ENCODE peak calls at places on chromosomes 2 and 18, in six cellular contexts. One of them, this sample, is unnamed.

GRCh38 chr2:88092773-88093172 is 25.1 kb downstream of the SMYD1 start:
- DNase-seq in prostate gland: no peak
- DNase-seq in ascending aorta: no peak
- DNase-seq in hepatocyte: no peak
- DNase-seq in effector memory CD4-positive, alpha-beta T cell: no peak
- DNase-seq in upper lobe of left lung: no peak
- DNase-seq in this sample: no peak

GRCh38 chr2:180002198-180002597 is 4.9 kb downstream of the CWC22 start:
- DNase-seq in ascending aorta: no peak
- DNase-seq in hepatocyte: no peak
- DNase-seq in effector memory CD4-positive, alpha-beta T cell: no peak
- DNase-seq in upper lobe of left lung: no peak
- DNase-seq in prostate gland: no peak
- DNase-seq in this sample: no peak

GRCh38 chr2:225493420-225494099 is 94.0 kb downstream of the NYAP2 start:
- DNase-seq in ascending aorta: no peak
- DNase-seq in upper lobe of left lung: no peak
- DNase-seq in prostate gland: no peak
- DNase-seq in hepatocyte: no peak
- DNase-seq in effector memory CD4-positive, alpha-beta T cell: no peak
- DNase-seq in this sample: no peak

GRCh38 chr2:51505533-51505932 is 473.6 kb upstream of the NRXN1 start:
- DNase-seq in effector memory CD4-positive, alpha-beta T cell: no peak
- DNase-seq in ascending aorta: no peak
- DNase-seq in prostate gland: no peak
- DNase-seq in hepatocyte: no peak
- DNase-seq in upper lobe of left lung: no peak
- DNase-seq in this sample: no peak

GRCh38 chr2:195706161-195706900 is 49.3 kb downstream of the SLC39A10 start:
- DNase-seq in hepatocyte: no peak
- DNase-seq in prostate gland: no peak
- DNase-seq in upper lobe of left lung: no peak
- DNase-seq in ascending aorta: no peak
- DNase-seq in effector memory CD4-positive, alpha-beta T cell: no peak
- DNase-seq in this sample: no peak

GRCh38 chr2:65429799-65430514 is 2.4 kb downstream of the SPRED2 start:
- DNase-seq in hepatocyte: peak; percentile 32
- DNase-seq in ascending aorta: no peak
- DNase-seq in prostate gland: peak; percentile 36
- DNase-seq in upper lobe of left lung: peak; percentile 40
- DNase-seq in effector memory CD4-positive, alpha-beta T cell: no peak
- DNase-seq in this sample: no peak

GRCh38 chr18:74498712-74499629 is 2.8 kb downstream of the CNDP2 start:
- DNase-seq in hepatocyte: no peak
- DNase-seq in prostate gland: no peak
- DNase-seq in upper lobe of left lung: peak; percentile 89
- DNase-seq in ascending aorta: no peak
- DNase-seq in effector memory CD4-positive, alpha-beta T cell: peak; percentile 63
- DNase-seq in this sample: peak; percentile 78

GRCh38 chr18:59517446-59518171 is 158.5 kb upstream of the LMAN1 start:
- DNase-seq in ascending aorta: no peak
- DNase-seq in prostate gland: no peak
- DNase-seq in hepatocyte: peak; percentile 40
- DNase-seq in effector memory CD4-positive, alpha-beta T cell: no peak
- DNase-seq in upper lobe of left lung: no peak
- DNase-seq in this sample: no peak

GRCh38 chr2:109675666-109676345 is 61.6 kb downstream of the SOWAHC start:
- DNase-seq in hepatocyte: no peak
- DNase-seq in upper lobe of left lung: peak; percentile 70
- DNase-seq in ascending aorta: no peak
- DNase-seq in prostate gland: no peak
- DNase-seq in effector memory CD4-positive, alpha-beta T cell: no peak
- DNase-seq in this sample: no peak

GRCh38 chr2:71528221-71528620 is 74.9 kb downstream of the DYSF start:
- DNase-seq in prostate gland: no peak
- DNase-seq in upper lobe of left lung: no peak
- DNase-seq in ascending aorta: no peak
- DNase-seq in effector memory CD4-positive, alpha-beta T cell: no peak
- DNase-seq in hepatocyte: no peak
- DNase-seq in this sample: no peak

DNA sequence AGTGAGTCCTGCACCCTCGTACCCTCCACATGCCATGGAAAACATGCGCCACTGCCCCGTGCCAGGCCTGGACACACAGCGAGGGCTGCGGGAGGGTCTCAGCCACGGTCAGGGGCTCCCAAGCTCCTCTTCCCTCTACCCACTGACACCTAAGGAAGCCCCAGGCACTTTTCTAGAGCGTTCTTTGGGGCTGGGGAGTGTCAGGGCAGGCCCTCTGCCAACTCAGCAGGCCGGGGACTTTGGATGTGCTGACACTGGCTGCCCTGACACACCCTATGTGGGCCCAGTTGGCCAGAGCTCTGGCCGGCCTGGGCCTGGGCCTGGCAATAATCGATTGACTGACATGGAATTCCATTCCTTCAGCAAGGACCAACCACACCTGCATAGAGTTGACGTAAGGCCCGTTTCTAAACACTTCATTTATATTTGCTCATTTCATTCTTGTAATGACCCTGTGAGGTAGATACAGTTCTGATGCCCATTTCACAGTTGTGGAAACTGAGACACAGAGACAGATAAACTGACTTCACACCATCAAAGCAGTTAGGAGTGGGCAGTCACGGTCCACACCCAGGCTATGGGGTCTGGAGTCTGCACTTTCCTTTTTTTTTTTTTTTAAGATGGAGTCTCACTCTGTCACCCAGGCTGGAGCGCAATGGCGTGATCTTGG is 70.4 kb downstream of the ZFP36L2 start:
- DNase-seq in ascending aorta: no peak
- DNase-seq in hepatocyte: no peak
- DNase-seq in upper lobe of left lung: no peak
- DNase-seq in effector memory CD4-positive, alpha-beta T cell: no peak
- DNase-seq in prostate gland: no peak
- DNase-seq in this sample: no peak
- H3K4me1 ChIP-seq in ascending aorta: peaks cover 22% of the 10 kb centered on the region
- H3K4me1 ChIP-seq in hepatocyte: peaks cover 28% of the 10 kb centered on the region
- H3K4me1 ChIP-seq in upper lobe of left lung: peaks cover 45% of the 10 kb centered on the region
- H3K4me1 ChIP-seq in effector memory CD4-positive, alpha-beta T cell: peaks cover 47% of the 10 kb centered on the region
- H3K4me1 ChIP-seq in prostate gland: peaks cover 13% of the 10 kb centered on the region
- H3K4me1 ChIP-seq in this sample: peaks cover 57% of the 10 kb centered on the region

DNA sequence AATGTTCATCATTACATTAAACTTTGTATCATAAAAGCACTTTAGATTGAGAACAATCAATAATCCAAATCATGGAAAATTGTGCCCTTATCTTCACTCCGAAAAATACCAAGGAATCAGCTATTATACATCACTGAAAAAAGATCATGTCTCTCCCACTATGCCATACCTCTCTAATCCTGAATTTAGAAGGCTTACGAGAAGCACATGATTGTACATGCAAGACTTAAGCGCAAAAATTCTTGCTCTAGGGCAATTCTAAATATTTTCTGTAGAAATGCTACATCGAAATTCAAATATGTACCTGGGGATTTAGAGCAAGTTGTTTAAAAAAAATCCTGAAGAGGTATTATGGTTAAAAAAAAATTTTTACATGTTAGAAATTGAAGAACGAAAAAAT is 1.3 kb downstream of the CYTIP start:
- DNase-seq in upper lobe of left lung: no peak
- DNase-seq in effector memory CD4-positive, alpha-beta T cell: no peak
- DNase-seq in prostate gland: no peak
- DNase-seq in ascending aorta: no peak
- DNase-seq in hepatocyte: no peak
- DNase-seq in this sample: no peak
- H3K4me3 ChIP-seq in upper lobe of left lung: no peak overlapping the region
- H3K4me3 ChIP-seq in effector memory CD4-positive, alpha-beta T cell: peak overlapping the region; percentile 80
- H3K4me3 ChIP-seq in prostate gland: no peak overlapping the region
- H3K4me3 ChIP-seq in ascending aorta: no peak overlapping the region
- H3K4me3 ChIP-seq in hepatocyte: no peak overlapping the region
- H3K4me3 ChIP-seq in this sample: peak overlapping the region; percentile 97

GRCh38 chr18:10059610-10060468 is 146.0 kb downstream of the VAPA start:
- DNase-seq in upper lobe of left lung: no peak
- DNase-seq in hepatocyte: peak; percentile 32
- DNase-seq in effector memory CD4-positive, alpha-beta T cell: no peak
- DNase-seq in ascending aorta: no peak
- DNase-seq in prostate gland: no peak
- DNase-seq in this sample: no peak
- H3K27ac ChIP-seq in upper lobe of left lung: no peak overlapping the region
- H3K27ac ChIP-seq in hepatocyte: peak overlapping the region; percentile 82
- H3K27ac ChIP-seq in effector memory CD4-positive, alpha-beta T cell: no peak overlapping the region
- H3K27ac ChIP-seq in ascending aorta: no peak overlapping the region
- H3K27ac ChIP-seq in prostate gland: no peak overlapping the region
- H3K27ac ChIP-seq in this sample: no peak overlapping the region

DNA sequence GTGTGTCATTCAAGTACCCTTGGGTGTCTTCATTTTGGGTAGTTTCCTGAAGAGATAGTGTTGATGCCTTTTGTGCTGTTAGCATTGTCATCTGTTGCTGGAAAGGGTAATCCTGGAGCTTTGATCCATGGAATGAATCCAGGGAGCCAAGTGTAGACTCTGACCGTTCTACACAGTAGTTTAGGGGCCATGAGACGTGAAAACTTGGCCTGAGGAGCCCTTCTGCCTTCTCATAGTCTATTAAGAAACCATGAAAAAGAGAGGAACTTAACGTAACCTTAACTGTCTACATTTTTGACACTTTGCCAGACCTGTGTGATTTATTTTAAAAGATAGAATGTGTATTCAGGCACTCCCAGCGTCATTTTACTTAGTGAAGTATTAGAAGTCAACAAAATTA is 194.0 kb downstream of the BABAM2 start:
- DNase-seq in ascending aorta: no peak
- DNase-seq in hepatocyte: peak; percentile 25
- DNase-seq in effector memory CD4-positive, alpha-beta T cell: no peak
- DNase-seq in prostate gland: no peak
- DNase-seq in upper lobe of left lung: no peak
- DNase-seq in this sample: no peak
- H3K4me1 ChIP-seq in ascending aorta: no peaks in the 10 kb centered on the region
- H3K4me1 ChIP-seq in hepatocyte: peaks cover 35% of the 10 kb centered on the region
- H3K4me1 ChIP-seq in effector memory CD4-positive, alpha-beta T cell: no peaks in the 10 kb centered on the region
- H3K4me1 ChIP-seq in prostate gland: peaks cover 7% of the 10 kb centered on the region
- H3K4me1 ChIP-seq in upper lobe of left lung: no peaks in the 10 kb centered on the region
- H3K4me1 ChIP-seq in this sample: no peaks in the 10 kb centered on the region

DNA sequence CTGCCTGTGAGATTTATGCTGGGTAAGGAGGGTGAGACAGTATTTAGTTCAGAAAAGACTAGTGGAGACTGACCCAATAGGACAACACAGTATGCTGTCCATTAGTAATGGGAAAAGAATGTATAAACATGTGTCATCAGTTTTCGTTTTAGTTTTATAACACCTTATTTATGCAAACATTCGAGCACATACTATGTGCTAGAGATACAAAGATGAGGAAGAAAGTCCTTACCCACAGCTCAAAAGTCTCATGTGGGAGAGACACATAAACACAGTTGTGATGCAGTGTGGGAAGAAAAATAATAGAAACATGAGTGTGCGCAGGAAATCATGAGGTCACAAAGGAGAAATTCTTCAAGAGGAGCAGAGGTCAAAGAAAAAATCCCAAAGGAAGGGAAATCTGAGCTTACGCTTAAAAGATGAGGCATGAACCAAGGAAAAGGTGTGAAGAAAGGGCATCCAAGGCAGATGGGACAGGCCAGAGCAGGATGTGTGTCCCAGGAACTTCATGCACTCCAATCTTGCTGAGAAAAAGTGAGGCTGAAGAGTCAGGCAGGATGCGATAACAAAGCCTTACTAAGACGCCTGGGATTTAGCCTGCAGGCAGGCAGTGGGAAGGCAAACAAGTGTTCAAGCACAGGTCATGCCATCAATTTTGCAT is 8.1 kb downstream of the METTL21A start:
- DNase-seq in effector memory CD4-positive, alpha-beta T cell: no peak
- DNase-seq in ascending aorta: no peak
- DNase-seq in upper lobe of left lung: no peak
- DNase-seq in hepatocyte: peak; percentile 21
- DNase-seq in prostate gland: no peak
- DNase-seq in this sample: no peak
- H3K4me3 ChIP-seq in effector memory CD4-positive, alpha-beta T cell: no peak overlapping the region
- H3K4me3 ChIP-seq in ascending aorta: no peak overlapping the region
- H3K4me3 ChIP-seq in upper lobe of left lung: no peak overlapping the region
- H3K4me3 ChIP-seq in hepatocyte: no peak overlapping the region
- H3K4me3 ChIP-seq in prostate gland: no peak overlapping the region
- H3K4me3 ChIP-seq in this sample: no peak overlapping the region

GRCh38 chr2:218357194-218358177 is 829 bp downstream of the CATIP start:
- DNase-seq in effector memory CD4-positive, alpha-beta T cell: no peak
- DNase-seq in ascending aorta: no peak
- DNase-seq in prostate gland: no peak
- DNase-seq in upper lobe of left lung: no peak
- DNase-seq in hepatocyte: no peak
- DNase-seq in this sample: no peak
- H3K27ac ChIP-seq in effector memory CD4-positive, alpha-beta T cell: no peak overlapping the region
- H3K27ac ChIP-seq in ascending aorta: no peak overlapping the region
- H3K27ac ChIP-seq in prostate gland: no peak overlapping the region
- H3K27ac ChIP-seq in upper lobe of left lung: no peak overlapping the region
- H3K27ac ChIP-seq in hepatocyte: peak overlapping the region; percentile 69
- H3K27ac ChIP-seq in this sample: no peak overlapping the region

DNA sequence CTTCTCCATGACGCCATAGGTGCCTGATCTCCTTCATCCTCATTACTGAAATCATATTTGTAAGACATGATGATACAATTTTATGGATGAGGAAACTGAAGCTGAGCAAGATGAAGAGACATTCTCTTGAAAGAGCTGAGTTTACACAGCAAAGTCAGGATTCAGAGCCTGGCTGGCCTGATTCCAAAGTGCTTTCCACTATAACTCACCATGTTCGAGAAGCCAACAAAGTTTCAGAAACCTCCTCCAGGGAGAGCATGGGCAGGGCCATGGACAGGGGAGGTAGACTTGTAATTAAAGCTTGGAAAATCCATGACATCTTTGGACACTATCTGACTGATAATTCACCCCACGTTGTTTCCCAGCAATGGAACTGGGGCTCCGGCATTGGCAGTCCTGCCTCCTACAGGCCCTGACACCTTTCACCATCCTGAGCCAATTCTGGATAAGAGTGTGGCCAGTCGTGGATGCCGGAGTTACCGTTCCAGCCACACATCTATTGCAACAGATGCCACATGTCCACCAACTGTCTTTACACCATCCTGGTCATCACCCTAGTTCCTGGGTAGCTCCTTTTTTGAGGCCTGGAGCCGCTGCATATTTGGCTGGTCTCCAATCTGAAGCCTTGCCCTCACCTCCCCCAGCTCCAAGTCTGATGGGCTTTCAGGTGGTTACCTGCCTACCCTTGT is 85.0 kb upstream of the PPP1CB start:
- DNase-seq in effector memory CD4-positive, alpha-beta T cell: no peak
- DNase-seq in upper lobe of left lung: no peak
- DNase-seq in hepatocyte: no peak
- DNase-seq in ascending aorta: no peak
- DNase-seq in prostate gland: no peak
- DNase-seq in this sample: no peak
- H3K4me1 ChIP-seq in effector memory CD4-positive, alpha-beta T cell: no peaks in the 10 kb centered on the region
- H3K4me1 ChIP-seq in upper lobe of left lung: peaks cover 16% of the 10 kb centered on the region
- H3K4me1 ChIP-seq in hepatocyte: peaks cover 38% of the 10 kb centered on the region
- H3K4me1 ChIP-seq in ascending aorta: peaks cover 9% of the 10 kb centered on the region
- H3K4me1 ChIP-seq in prostate gland: no peaks in the 10 kb centered on the region
- H3K4me1 ChIP-seq in this sample: no peaks in the 10 kb centered on the region